ENCODE peak calls at places on chromosomes 4 and X, in eight cellular contexts. One of them, this sample, is unnamed.

GRCh38 chr4:1593458-1593857 is 90.7 kb downstream of the FAM53A start:
- DNase-seq in psoas muscle: no peak
- DNase-seq in K562: peak; percentile 59
- DNase-seq in upper lobe of left lung: no peak
- DNase-seq in IMR-90: no peak
- DNase-seq in ovary: no peak
- DNase-seq in heart right ventricle: no peak
- DNase-seq in A549: no peak
- DNase-seq in this sample: no peak

GRCh38 chr4:27010334-27010940 is 149.8 kb downstream of the STIM2 start:
- DNase-seq in psoas muscle: peak; percentile 42
- DNase-seq in K562: peak; percentile 46
- DNase-seq in upper lobe of left lung: peak; percentile 56
- DNase-seq in IMR-90: peak; percentile 75
- DNase-seq in ovary: peak; percentile 75
- DNase-seq in heart right ventricle: peak; percentile 52
- DNase-seq in A549: peak; percentile 10
- DNase-seq in this sample: peak; percentile 36

GRCh38 chr4:160020804-160021203 is 917.9 kb downstream of the RAPGEF2 start:
- DNase-seq in psoas muscle: no peak
- DNase-seq in K562: no peak
- DNase-seq in upper lobe of left lung: no peak
- DNase-seq in IMR-90: no peak
- DNase-seq in ovary: no peak
- DNase-seq in heart right ventricle: no peak
- DNase-seq in A549: no peak
- DNase-seq in this sample: no peak

GRCh38 chrX:40539214-40540142 is 41.3 kb upstream of the ATP6AP2 start:
- DNase-seq in psoas muscle: peak; percentile 49
- DNase-seq in K562: peak; percentile 64
- DNase-seq in upper lobe of left lung: peak; percentile 79
- DNase-seq in IMR-90: peak; percentile 71
- DNase-seq in ovary: no peak
- DNase-seq in heart right ventricle: peak; percentile 18
- DNase-seq in A549: no peak
- DNase-seq in this sample: peak; percentile 65

GRCh38 chr4:105952596-105952995 is 57.3 kb downstream of the NPNT start:
- DNase-seq in psoas muscle: no peak
- DNase-seq in K562: no peak
- DNase-seq in upper lobe of left lung: no peak
- DNase-seq in IMR-90: no peak
- DNase-seq in ovary: no peak
- DNase-seq in heart right ventricle: no peak
- DNase-seq in A549: no peak
- DNase-seq in this sample: no peak

GRCh38 chr4:81460115-81460836 is 11.4 kb downstream of the RASGEF1B start:
- DNase-seq in psoas muscle: no peak
- DNase-seq in K562: no peak
- DNase-seq in upper lobe of left lung: no peak
- DNase-seq in IMR-90: no peak
- DNase-seq in ovary: no peak
- DNase-seq in heart right ventricle: no peak
- DNase-seq in A549: no peak
- DNase-seq in this sample: no peak

GRCh38 chr4:16590792-16591191 is 307.7 kb downstream of the LDB2 start:
- DNase-seq in psoas muscle: no peak
- DNase-seq in K562: no peak
- DNase-seq in upper lobe of left lung: no peak
- DNase-seq in IMR-90: no peak
- DNase-seq in ovary: no peak
- DNase-seq in heart right ventricle: no peak
- DNase-seq in A549: no peak
- DNase-seq in this sample: no peak

GRCh38 chr4:10260777-10261176 is 144.2 kb upstream of the WDR1 start:
- DNase-seq in psoas muscle: no peak
- DNase-seq in K562: no peak
- DNase-seq in upper lobe of left lung: no peak
- DNase-seq in IMR-90: no peak
- DNase-seq in ovary: no peak
- DNase-seq in heart right ventricle: no peak
- DNase-seq in A549: no peak
- DNase-seq in this sample: no peak

GRCh38 chr4:26145212-26145611 is 175.6 kb upstream of the RBPJ start:
- DNase-seq in psoas muscle: no peak
- DNase-seq in K562: no peak
- DNase-seq in upper lobe of left lung: no peak
- DNase-seq in IMR-90: no peak
- DNase-seq in ovary: no peak
- DNase-seq in heart right ventricle: no peak
- DNase-seq in A549: no peak
- DNase-seq in this sample: no peak

GRCh38 chr4:55663145-55663544 is 27.0 kb upstream of the NMU start:
- DNase-seq in psoas muscle: no peak
- DNase-seq in K562: no peak
- DNase-seq in upper lobe of left lung: no peak
- DNase-seq in IMR-90: no peak
- DNase-seq in ovary: no peak
- DNase-seq in heart right ventricle: no peak
- DNase-seq in A549: no peak
- DNase-seq in this sample: no peak

GRCh38 chrX:23052324-23052723 is 52.6 kb downstream of the DDX53 start:
- DNase-seq in psoas muscle: no peak
- DNase-seq in K562: no peak
- DNase-seq in upper lobe of left lung: no peak
- DNase-seq in IMR-90: no peak
- DNase-seq in ovary: no peak
- DNase-seq in heart right ventricle: no peak
- DNase-seq in A549: no peak
- DNase-seq in this sample: no peak

GRCh38 chr4:19300213-19300612 is 951.5 kb upstream of the SLIT2 start:
- DNase-seq in psoas muscle: no peak
- DNase-seq in K562: no peak
- DNase-seq in upper lobe of left lung: no peak
- DNase-seq in IMR-90: peak; percentile 73
- DNase-seq in ovary: no peak
- DNase-seq in heart right ventricle: no peak
- DNase-seq in A549: no peak
- DNase-seq in this sample: no peak

DNA sequence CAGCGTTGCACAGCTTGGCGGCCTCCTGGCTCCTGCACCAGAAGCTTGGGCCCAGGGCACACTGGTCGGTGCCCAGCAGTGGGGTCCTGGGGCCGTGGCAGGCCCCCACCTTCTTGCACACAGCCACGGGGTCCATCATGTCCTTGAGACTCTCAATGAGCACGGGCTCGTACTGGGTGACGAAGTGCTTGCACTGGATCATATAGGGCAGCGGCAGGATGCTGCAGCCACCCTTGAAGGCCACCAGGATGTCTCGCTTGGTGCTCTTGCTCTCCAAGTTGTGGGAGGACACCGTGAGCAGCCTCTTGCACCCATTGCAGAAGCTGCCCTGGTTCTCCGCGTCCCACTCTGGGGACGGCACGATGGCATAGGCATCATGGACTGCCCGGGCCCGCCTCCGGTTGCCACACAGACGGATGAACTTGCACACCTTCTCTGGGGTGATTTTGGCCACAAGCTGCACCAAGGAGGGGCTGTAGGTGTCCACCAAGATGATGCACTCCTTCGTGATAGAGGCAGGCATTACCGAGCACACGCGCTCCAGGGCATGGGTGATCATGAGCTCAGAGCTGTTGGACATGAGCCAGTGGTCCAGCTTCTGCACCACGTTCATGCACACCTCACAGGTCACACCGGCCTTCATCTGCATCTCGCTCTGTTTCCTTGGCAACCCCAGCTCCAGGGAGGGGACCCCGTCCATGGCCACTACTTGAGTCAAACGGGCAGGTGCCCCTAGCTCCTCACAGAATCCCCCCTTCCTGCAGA is 1.2 kb downstream of the PSAPL1 start:
- DNase-seq in psoas muscle: no peak
- DNase-seq in K562: no peak
- DNase-seq in upper lobe of left lung: no peak
- DNase-seq in IMR-90: no peak
- DNase-seq in ovary: no peak
- DNase-seq in heart right ventricle: no peak
- DNase-seq in A549: no peak
- DNase-seq in this sample: no peak
- H3K4me1 ChIP-seq in psoas muscle: no peaks in the 10 kb centered on the region
- H3K4me1 ChIP-seq in K562: peaks cover 7% of the 10 kb centered on the region
- H3K4me1 ChIP-seq in upper lobe of left lung: peaks cover 14% of the 10 kb centered on the region
- H3K4me1 ChIP-seq in IMR-90: no peaks in the 10 kb centered on the region
- H3K4me1 ChIP-seq in ovary: peaks cover 10% of the 10 kb centered on the region
- H3K4me1 ChIP-seq in heart right ventricle: no peaks in the 10 kb centered on the region
- H3K4me1 ChIP-seq in A549: peaks cover 32% of the 10 kb centered on the region
- H3K4me1 ChIP-seq in this sample: no peaks in the 10 kb centered on the region

GRCh38 chrX:19625612-19626011 is 110.3 kb upstream of the MAP3K15 start:
- DNase-seq in psoas muscle: no peak
- DNase-seq in K562: no peak
- DNase-seq in upper lobe of left lung: peak; percentile 24
- DNase-seq in IMR-90: no peak
- DNase-seq in ovary: no peak
- DNase-seq in heart right ventricle: no peak
- DNase-seq in A549: no peak
- DNase-seq in this sample: peak; percentile 54
- H3K4me1 ChIP-seq in psoas muscle: no peaks in the 10 kb centered on the region
- H3K4me1 ChIP-seq in K562: no peaks in the 10 kb centered on the region
- H3K4me1 ChIP-seq in upper lobe of left lung: peaks cover 4% of the 10 kb centered on the region
- H3K4me1 ChIP-seq in IMR-90: peaks cover 11% of the 10 kb centered on the region
- H3K4me1 ChIP-seq in ovary: peaks cover 1% of the 10 kb centered on the region
- H3K4me1 ChIP-seq in heart right ventricle: no peaks in the 10 kb centered on the region
- H3K4me1 ChIP-seq in A549: peaks cover 42% of the 10 kb centered on the region
- H3K4me1 ChIP-seq in this sample: no peaks in the 10 kb centered on the region

GRCh38 chrX:29257516-29257915 is 670.3 kb downstream of the IL1RAPL1 start:
- DNase-seq in psoas muscle: no peak
- DNase-seq in K562: no peak
- DNase-seq in upper lobe of left lung: no peak
- DNase-seq in IMR-90: peak; percentile 60
- DNase-seq in ovary: no peak
- DNase-seq in heart right ventricle: no peak
- DNase-seq in A549: no peak
- DNase-seq in this sample: no peak

GRCh38 chrX:29254515-29254914 is 667.3 kb downstream of the IL1RAPL1 start:
- DNase-seq in psoas muscle: no peak
- DNase-seq in K562: no peak
- DNase-seq in upper lobe of left lung: no peak
- DNase-seq in IMR-90: no peak
- DNase-seq in ovary: no peak
- DNase-seq in heart right ventricle: no peak
- DNase-seq in A549: no peak
- DNase-seq in this sample: no peak
- H3K4me1 ChIP-seq in psoas muscle: no peaks in the 10 kb centered on the region
- H3K4me1 ChIP-seq in K562: no peaks in the 10 kb centered on the region
- H3K4me1 ChIP-seq in upper lobe of left lung: no peaks in the 10 kb centered on the region
- H3K4me1 ChIP-seq in IMR-90: no peaks in the 10 kb centered on the region
- H3K4me1 ChIP-seq in ovary: no peaks in the 10 kb centered on the region
- H3K4me1 ChIP-seq in heart right ventricle: no peaks in the 10 kb centered on the region
- H3K4me1 ChIP-seq in A549: no peaks in the 10 kb centered on the region
- H3K4me1 ChIP-seq in this sample: no peaks in the 10 kb centered on the region

DNA sequence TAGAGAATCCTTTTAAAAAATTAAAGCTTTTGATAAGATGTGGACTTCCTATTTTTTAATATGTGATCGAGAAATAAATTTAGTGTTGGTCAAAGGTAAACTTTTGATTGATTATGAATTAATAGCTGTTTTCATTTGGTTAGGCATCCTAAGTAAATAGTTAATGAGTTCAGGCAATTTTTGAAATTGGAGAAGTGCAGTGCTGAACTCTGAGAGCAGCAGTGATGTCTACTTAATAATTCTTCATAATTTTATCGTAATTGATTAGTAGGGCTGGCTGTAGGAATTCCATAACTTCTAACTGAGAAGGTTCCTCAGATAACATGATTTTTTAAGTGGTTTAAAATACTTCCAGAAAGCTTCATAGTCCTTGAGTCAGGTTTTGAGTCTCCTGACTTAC is 1.5 kb downstream of the MND1 start:
- DNase-seq in psoas muscle: no peak
- DNase-seq in K562: no peak
- DNase-seq in upper lobe of left lung: no peak
- DNase-seq in IMR-90: no peak
- DNase-seq in ovary: no peak
- DNase-seq in heart right ventricle: no peak
- DNase-seq in A549: no peak
- DNase-seq in this sample: no peak
- H3K4me1 ChIP-seq in psoas muscle: peaks cover 8% of the 10 kb centered on the region
- H3K4me1 ChIP-seq in K562: peaks cover 16% of the 10 kb centered on the region
- H3K4me1 ChIP-seq in upper lobe of left lung: peaks cover 17% of the 10 kb centered on the region
- H3K4me1 ChIP-seq in IMR-90: peaks cover 5% of the 10 kb centered on the region
- H3K4me1 ChIP-seq in ovary: no peaks in the 10 kb centered on the region
- H3K4me1 ChIP-seq in heart right ventricle: peaks cover 6% of the 10 kb centered on the region
- H3K4me1 ChIP-seq in A549: peaks cover 19% of the 10 kb centered on the region
- H3K4me1 ChIP-seq in this sample: peaks cover 25% of the 10 kb centered on the region

GRCh38 chr4:5885733-5886132 is 7.2 kb downstream of the CRMP1 start:
- DNase-seq in psoas muscle: no peak
- DNase-seq in K562: no peak
- DNase-seq in upper lobe of left lung: no peak
- DNase-seq in IMR-90: no peak
- DNase-seq in ovary: no peak
- DNase-seq in heart right ventricle: no peak
- DNase-seq in A549: no peak
- DNase-seq in this sample: no peak
- H3K4me1 ChIP-seq in psoas muscle: peaks cover 3% of the 10 kb centered on the region
- H3K4me1 ChIP-seq in K562: peaks cover 20% of the 10 kb centered on the region
- H3K4me1 ChIP-seq in upper lobe of left lung: peaks cover 26% of the 10 kb centered on the region
- H3K4me1 ChIP-seq in IMR-90: no peaks in the 10 kb centered on the region
- H3K4me1 ChIP-seq in ovary: peaks cover 4% of the 10 kb centered on the region
- H3K4me1 ChIP-seq in heart right ventricle: peaks cover 17% of the 10 kb centered on the region
- H3K4me1 ChIP-seq in A549: peaks cover 6% of the 10 kb centered on the region
- H3K4me1 ChIP-seq in this sample: peaks cover 16% of the 10 kb centered on the region

DNA sequence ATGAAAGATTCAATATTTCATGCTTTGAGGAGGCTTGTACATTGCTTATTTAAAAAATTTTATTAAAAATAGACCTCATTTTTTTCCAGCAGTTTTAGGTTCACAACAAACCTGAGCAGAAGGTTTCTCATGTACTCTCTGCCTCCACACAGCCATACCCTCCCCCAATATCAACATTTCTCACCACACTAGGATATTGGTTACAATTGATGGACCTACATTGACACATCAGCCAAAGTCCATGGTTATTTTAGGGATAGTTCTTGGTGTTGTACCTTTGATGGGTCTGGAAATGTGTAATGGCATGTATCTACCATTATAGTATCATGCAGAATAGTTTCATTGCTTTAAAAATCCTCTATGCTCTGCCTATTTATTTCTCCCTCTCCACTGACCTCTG is 611.0 kb downstream of the KCTD8 start:
- DNase-seq in psoas muscle: no peak
- DNase-seq in K562: no peak
- DNase-seq in upper lobe of left lung: no peak
- DNase-seq in IMR-90: no peak
- DNase-seq in ovary: no peak
- DNase-seq in heart right ventricle: no peak
- DNase-seq in A549: no peak
- DNase-seq in this sample: no peak
- H3K4me1 ChIP-seq in psoas muscle: no peaks in the 10 kb centered on the region
- H3K4me1 ChIP-seq in K562: no peaks in the 10 kb centered on the region
- H3K4me1 ChIP-seq in upper lobe of left lung: no peaks in the 10 kb centered on the region
- H3K4me1 ChIP-seq in IMR-90: no peaks in the 10 kb centered on the region
- H3K4me1 ChIP-seq in ovary: no peaks in the 10 kb centered on the region
- H3K4me1 ChIP-seq in heart right ventricle: no peaks in the 10 kb centered on the region
- H3K4me1 ChIP-seq in A549: no peaks in the 10 kb centered on the region
- H3K4me1 ChIP-seq in this sample: no peaks in the 10 kb centered on the region